ENCODE peak calls at places on chromosomes 5 and 9, in ten cellular contexts. F is body of pancreas; D is GM12878; S is activated T-cell treated with anti-CD3 and anti-CD28 coated beads, Interleukin-2, amount 50 U/mL, for 72 hours; C is heart right ventricle; R is gastrocnemius medialis; V is stimulated activated naive CD8-positive, alpha-beta T cell treated with anti-CD3 and anti-CD28 coated beads, Interleukin-15, amount 100 ng/mL, for 72 hours; N is SK-N-SH treated with all-trans-retinoic acid at 6 μM for 48 hours; J is naive thymus-derived CD8-positive, alpha-beta T cell; L is effector memory CD8-positive, alpha-beta T cell. B is an unnamed sample.

GRCh38 chr5:134122530-134122929 is 8.0 kb downstream of the TCF7 start:
- ATAC-seq in F (no peak), D (peak; percentile 1), S (peak; percentile 29), C (no peak), R (no peak), V (peak; percentile 24), N (no peak), J (peak; percentile 61), L (peak; percentile 84), B (peak; percentile 69)

GRCh38 chr5:58794875-58795274 is 212.0 kb downstream of the RAB3C start:
- ATAC-seq in F (no peak), D (peak; percentile 77), S (peak; percentile 86), C (no peak), R (no peak), V (peak; percentile 52), N (no peak), J (no peak), L (no peak), B (no peak)

GRCh38 chr5:172168311-172168710 is 19.7 kb downstream of the STK10 start:
- ATAC-seq in F (no peak), D (no peak), S (no peak), C (no peak), R (peak; percentile 14), V (no peak), N (no peak), J (no peak), L (no peak), B (no peak)

GRCh38 chr9:6667633-6668280 is 22.2 kb upstream of the GLDC start:
- ATAC-seq in F (no peak), D (peak; percentile 77), S (no peak), C (no peak), R (peak; percentile 56), V (no peak), N (peak; percentile 82), J (peak; percentile 59), L (no peak), B (no peak)

GRCh38 chr5:97918614-97919013 is 735.6 kb upstream of the RIOK2 start:
- ATAC-seq in F (no peak), D (no peak), S (no peak), C (no peak), R (no peak), V (no peak), N (no peak), J (no peak), L (no peak), B (no peak)

GRCh38 chr5:40572947-40573346 is 106.8 kb upstream of the PTGER4 start:
- ATAC-seq in F (peak; percentile 30), D (no peak), S (no peak), C (peak; percentile 79), R (no peak), V (no peak), N (no peak), J (no peak), L (no peak), B (no peak)

GRCh38 chr5:175694371-175695160 is 36.7 kb downstream of the HRH2 start:
- ATAC-seq in F (no peak), D (no peak), S (no peak), C (no peak), R (no peak), V (no peak), N (no peak), J (no peak), L (no peak), B (no peak)

GRCh38 chr5:53543401-53543800 is 17.0 kb upstream of the NDUFS4 start:
- ATAC-seq in F (no peak), D (no peak), S (no peak), C (no peak), R (no peak), V (no peak), N (no peak), J (no peak), L (no peak), B (no peak)

GRCh38 chr5:14671414-14671813 is 6.9 kb downstream of the OTULIN start:
- ATAC-seq in F (peak; percentile 60), D (peak; percentile 18), S (peak; percentile 43), C (no peak), R (no peak), V (peak; percentile 51), N (no peak), J (no peak), L (peak; percentile 15), B (no peak)

GRCh38 chr9:97703437-97704326 is 6.5 kb upstream of the XPA start:
- ATAC-seq in F (peak; percentile 80), D (peak; percentile 86), S (peak; percentile 93), C (peak; percentile 62), R (no peak), V (peak; percentile 93), N (peak; percentile 94), J (no peak), L (peak; percentile 63), B (no peak)

GRCh38 chr5:10352404-10353240 is 873 bp upstream of the MARCHF6 start:
- ATAC-seq in F (peak; percentile 3), D (peak; percentile 28), S (peak; percentile 14), C (peak; percentile 15), R (peak; percentile 42), V (peak; percentile 16), N (peak; percentile 46), J (peak; percentile 14), L (no peak), B (peak; percentile 72)

B was measured in stimulated activated memory B cell treated with anti-CD40 and anti-IgM and Interleukin-4, amounts not matched to agents 10 μg/mL and 1 μg/mL and 100 μg/mL, for 72 hours.